ENCODE peak calls at places on chromosomes 5 and 9, in seven cellular contexts. M is right atrium auricular region; V is fibroblast of lung; R is psoas muscle; C is CD8-positive, alpha-beta memory T cell; H is heart left ventricle; Z is left ventricle myocardium inferior. P is an unnamed sample. For H3K4me1, the result is how much of the 10 kb centered on the place peaks cover.

GRCh38 chr5:2677689-2678088 is 73.8 kb downstream of the IRX2 start:
- DNase-seq in C (no peak), Z (no peak), H (no peak), V (no peak), M (no peak), R (no peak), P (no peak)

GRCh38 chr9:97873877-97874276 is 20.9 kb downstream of the FOXE1 start:
- DNase-seq in C (no peak), R (no peak), M (no peak), V (no peak), Z (no peak), H (no peak), P (no peak)

GRCh38 chr5:81749562-81750307 is 1.2 kb downstream of the SSBP2 start:
- DNase-seq in C (peak), M (no peak), V (no peak), Z (peak), H (peak), R (peak), P (peak)

GRCh38 chr9:131097259-131097947 is 1.1 kb downstream of the AIF1L start:
- DNase-seq in M (no peak), Z (no peak), V (no peak), H (no peak), R (no peak), C (no peak), P (no peak)

GRCh38 chr5:42767491-42768105 is 11.0 kb downstream of the CCDC152 start:
- DNase-seq in M (no peak), R (no peak), H (no peak), C (no peak), Z (no peak), V (peak), P (no peak)

GRCh38 chr5:1314564-1314982 is 19.7 kb upstream of the TERT start:
- DNase-seq in V (no peak), C (no peak), M (no peak), R (peak), Z (no peak), H (no peak), P (peak)

GRCh38 chr5:170219615-170220014 is 13.2 kb upstream of the C5orf58 start:
- DNase-seq in R (no peak), C (no peak), V (peak), M (no peak), H (no peak), Z (no peak), P (no peak)

GRCh38 chr9:97704327-97704677 is 7.2 kb upstream of the XPA start:
- DNase-seq in R (no peak), Z (no peak), C (no peak), V (peak), M (no peak), H (no peak), P (no peak)

GRCh38 chr5:119063579-119064379 is 7.1 kb upstream of the DMXL1 start:
- DNase-seq in Z (no peak), V (peak), C (no peak), M (no peak), R (no peak), H (no peak), P (no peak)

GRCh38 chr5:324736-325612 is 3.5 kb downstream of the AHRR start:
- DNase-seq in V (no peak), H (no peak), R (peak), C (no peak), Z (no peak), M (no peak), P (no peak)

GRCh38 chr5:175582697-175583096 is 75.2 kb upstream of the HRH2 start:
- DNase-seq in C (no peak), V (no peak), R (no peak), H (no peak), Z (no peak), M (no peak), P (no peak)

GRCh38 chr5:9653811-9654210 is 23.7 kb upstream of the TAS2R1 start:
- DNase-seq in V (peak), M (no peak), R (peak), H (peak), Z (peak), C (no peak), P (no peak)

GRCh38 chr5:72378636-72379289 is 58.6 kb downstream of the PTCD2 start:
- DNase-seq in Z (no peak), M (peak), H (no peak), C (no peak), V (peak), R (peak), P (no peak)

GRCh38 chr5:79107020-79107796 is 4.4 kb upstream of the BHMT start:
- DNase-seq in M (no peak), H (no peak), Z (no peak), R (no peak), V (no peak), C (no peak), P (no peak)

GRCh38 chr9:129763235-129763917 is 10.5 kb upstream of the PTGES start:
- DNase-seq in H (no peak), R (no peak), V (peak), C (no peak), M (no peak), Z (peak), P (no peak)

GRCh38 chr5:57262533-57262932 is 88.7 kb downstream of the GPBP1 start:
- DNase-seq in R (no peak), M (no peak), H (no peak), Z (no peak), C (no peak), V (no peak), P (no peak)

GRCh38 chr5:10838038-10838437 is 77.0 kb upstream of the DAP start:
- DNase-seq in V (no peak), M (no peak), C (no peak), H (no peak), Z (no peak), R (no peak), P (no peak)

GRCh38 chr5:56299212-56299611 is 66.1 kb upstream of the ANKRD55 start:
- DNase-seq in M (no peak), H (peak), V (no peak), C (no peak), Z (peak), R (no peak), P (no peak)

GRCh38 chr5:85769347-85769746 is 848.4 kb upstream of the COX7C start:
- DNase-seq in M (no peak), H (no peak), V (no peak), Z (no peak), C (no peak), R (no peak), P (no peak)
- H3K27ac ChIP-seq in M (no peak), H (no peak), V (no peak), Z (no peak), C (no peak), R (no peak), P (no peak)

DNA sequence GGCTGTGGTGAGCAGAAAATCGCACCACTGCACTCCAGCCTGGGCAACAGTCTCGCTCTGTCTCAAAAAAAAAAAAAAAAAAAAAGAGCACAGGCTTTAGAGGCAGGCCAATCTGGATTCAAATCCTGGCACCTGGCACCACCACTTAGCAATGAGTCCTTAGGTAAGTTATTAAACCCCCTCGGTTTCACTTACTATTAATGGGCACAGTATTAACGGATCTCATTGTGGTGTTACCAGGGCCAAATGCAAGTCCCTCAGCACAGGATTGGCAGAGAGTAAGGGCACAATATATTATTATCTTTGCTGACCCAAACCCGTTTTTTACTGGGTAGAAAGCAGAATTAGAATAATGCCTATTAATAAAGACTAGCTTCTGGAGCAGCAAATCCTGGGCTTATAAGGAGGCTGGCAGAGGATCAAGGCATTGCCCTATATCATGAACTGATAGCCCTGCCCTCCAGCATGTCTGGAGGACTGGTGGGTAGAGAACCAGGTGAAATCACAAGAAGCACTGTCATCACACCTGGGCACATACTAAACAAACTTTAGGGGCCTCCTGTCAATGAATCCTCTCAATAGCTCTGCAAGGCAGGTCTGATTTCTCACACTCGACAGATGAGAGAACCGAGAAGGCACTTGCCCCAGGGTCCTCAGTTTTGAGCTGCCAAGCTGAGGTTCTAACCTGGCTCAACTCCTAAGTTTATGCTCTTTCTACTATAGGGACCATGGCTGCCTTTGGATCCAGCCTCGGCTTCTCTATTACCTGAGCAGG is 17.7 kb downstream of the PCDHGC5 start:
- DNase-seq in Z (no peak), V (no peak), M (no peak), H (no peak), R (no peak), C (no peak), P (no peak)
- H3K4me1 ChIP-seq in Z (under half), V (under half), M (under half), H (under half), R (under half), C (under half), P (under half)

GRCh38 chr9:4066682-4067081 is 233.2 kb downstream of the GLIS3 start:
- DNase-seq in M (no peak), R (no peak), C (no peak), Z (no peak), V (no peak), H (no peak), P (no peak)
- H3K4me3 ChIP-seq in M (no peak), R (no peak), C (no peak), Z (no peak), V (no peak), H (no peak), P (no peak)

GRCh38 chr5:91305640-91306039 is 77.5 kb downstream of the ARRDC3 start:
- DNase-seq in R (no peak), Z (no peak), C (no peak), V (no peak), M (no peak), H (no peak), P (no peak)

GRCh38 chr5:91302958-91303357 is 80.2 kb downstream of the ARRDC3 start:
- DNase-seq in M (no peak), V (no peak), C (no peak), Z (no peak), R (no peak), H (no peak), P (no peak)

GRCh38 chr5:91306497-91306896 is 76.6 kb downstream of the ARRDC3 start:
- DNase-seq in M (no peak), H (no peak), C (no peak), Z (no peak), R (no peak), V (peak), P (no peak)

GRCh38 chr5:91301459-91301858 is 81.7 kb downstream of the ARRDC3 start:
- DNase-seq in R (no peak), H (no peak), M (no peak), Z (no peak), C (no peak), V (peak), P (no peak)

GRCh38 chr5:91302335-91302734 is 80.8 kb downstream of the ARRDC3 start:
- DNase-seq in H (no peak), V (no peak), Z (no peak), C (no peak), M (no peak), R (no peak), P (no peak)
- H3K27ac ChIP-seq in H (no peak), V (no peak), Z (peak), C (no peak), M (no peak), R (peak), P (no peak)

GRCh38 chr9:134707031-134707680 is 65.6 kb downstream of the COL5A1 start:
- DNase-seq in Z (peak), R (peak), M (peak), C (no peak), H (peak), V (peak), P (no peak)

GRCh38 chr9:134705786-134706185 is 64.2 kb downstream of the COL5A1 start:
- DNase-seq in M (no peak), V (no peak), Z (no peak), R (peak), H (no peak), C (no peak), P (no peak)

GRCh38 chr9:134704499-134704898 is 62.9 kb downstream of the COL5A1 start:
- DNase-seq in Z (no peak), H (no peak), R (peak), V (no peak), C (no peak), M (no peak), P (no peak)

GRCh38 chr9:134707731-134708671 is 66.4 kb downstream of the COL5A1 start:
- DNase-seq in R (peak), M (no peak), C (no peak), Z (no peak), V (no peak), H (no peak), P (no peak)

GRCh38 chr9:134706522-134706921 is 64.9 kb downstream of the COL5A1 start:
- DNase-seq in R (peak), M (no peak), V (no peak), Z (no peak), C (no peak), H (no peak), P (no peak)
- H3K4me1 ChIP-seq in R (under half), M (under half), V (under half), Z (half or more), C (under half), H (under half), P (under half)

DNA sequence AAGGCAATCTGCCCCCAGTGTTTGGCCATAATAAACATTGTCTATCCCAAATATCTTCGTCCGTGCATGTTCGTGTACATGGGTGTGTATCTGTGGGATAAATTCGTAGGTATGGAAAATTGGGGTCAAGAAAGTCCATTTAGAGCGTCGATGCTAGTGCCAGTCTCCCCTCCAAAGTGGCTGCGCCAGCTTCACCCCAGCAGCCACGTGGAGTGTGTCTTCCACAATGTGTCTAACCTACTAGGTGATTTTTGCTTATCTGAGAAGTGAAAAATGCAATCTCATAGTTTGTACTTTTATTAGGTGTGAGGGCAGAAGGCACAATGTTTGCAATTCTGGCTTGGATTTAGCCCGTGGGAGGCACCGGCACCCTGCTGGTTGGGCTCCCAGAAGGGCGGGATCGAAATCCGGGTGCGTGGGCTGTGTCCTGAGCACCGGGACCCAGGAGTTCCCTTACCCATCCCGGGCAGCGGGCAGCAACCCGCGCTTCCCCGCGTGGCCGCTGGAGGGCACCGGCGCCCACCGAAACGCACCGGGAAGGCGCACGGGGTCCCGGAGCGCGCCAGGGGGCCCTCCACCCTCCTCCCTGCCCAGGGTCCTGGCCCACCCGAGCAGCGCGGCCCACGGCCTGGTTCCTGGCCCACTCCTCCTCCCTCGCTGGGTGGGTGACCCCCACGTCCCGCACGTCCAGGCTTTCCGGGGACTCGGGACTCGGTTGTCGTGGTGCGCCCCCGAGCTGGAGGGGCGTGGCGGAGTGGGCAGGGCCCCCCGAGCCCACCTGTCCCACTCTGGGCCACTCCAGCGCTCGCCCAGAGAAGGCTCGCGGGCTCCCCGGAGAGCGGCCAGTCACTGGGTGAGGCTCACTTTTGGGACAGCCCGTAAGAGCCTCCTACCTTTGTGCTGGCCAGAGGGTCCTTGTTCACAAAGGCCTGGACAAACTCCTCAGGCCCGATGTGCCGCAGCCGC is 55.4 kb upstream of the RNF130 start:
- DNase-seq in V (no peak), C (no peak), M (peak), Z (no peak), R (peak), H (no peak), P (no peak)
- H3K4me3 ChIP-seq in V (no peak), C (no peak), M (no peak), Z (no peak), R (no peak), H (no peak), P (no peak)